ENCODE peak calls at places on chromosomes 13 and 19, in five cellular contexts. F is aorta, R is stomach, Q is small intestine, A is left lung. V is an unnamed sample. For H3K4me1 and H3K27me3, the result is how much of the 10 kb centered on the place peaks cover.

GRCh38 chr13:36912983-36913382 is 7.1 kb downstream of the SMAD9 start:
- DNase-seq in F (no peak), Q (no peak), R (no peak), A (no peak), V (no peak)

GRCh38 chr19:30066781-30067759 is 125.0 kb downstream of the URI1 start:
- DNase-seq in R (peak), F (no peak), A (no peak), Q (no peak), V (no peak)

GRCh38 chr13:65868106-65868505 is 1362.0 kb downstream of the PCDH9 start:
- DNase-seq in A (no peak), F (no peak), R (no peak), Q (no peak), V (no peak)

GRCh38 chr13:48527955-48528354 is 4.9 kb downstream of the RCBTB2 start:
- DNase-seq in F (no peak), A (no peak), R (no peak), Q (no peak), V (no peak)

GRCh38 chr13:97020689-97021240 is 26.5 kb upstream of the OXGR1 start:
- DNase-seq in F (no peak), Q (no peak), R (no peak), A (no peak), V (no peak)

GRCh38 chr13:95099541-95099940 is 201.7 kb downstream of the ABCC4 start:
- DNase-seq in F (no peak), A (no peak), Q (no peak), R (peak), V (no peak)

GRCh38 chr19:53908106-53908932 is 759 bp upstream of the CACNG7 start:
- DNase-seq in A (no peak), R (peak), Q (no peak), F (no peak), V (no peak)

GRCh38 chr13:49517461-49517860 is 21.7 kb downstream of the PHF11 start:
- DNase-seq in F (no peak), R (no peak), A (no peak), Q (no peak), V (no peak)

GRCh38 chr19:33740811-33741396 is 55.8 kb upstream of the KCTD15 start:
- DNase-seq in R (no peak), Q (peak), F (no peak), A (no peak), V (no peak)

GRCh38 chr19:42242071-42242511 is 311 bp downstream of the GSK3A start:
- DNase-seq in F (peak), A (no peak), Q (no peak), R (no peak), V (no peak)

GRCh38 chr13:88000787-88001186 is 329.6 kb downstream of the SLITRK5 start:
- DNase-seq in F (no peak), R (no peak), A (no peak), Q (no peak), V (no peak)

GRCh38 chr19:33290956-33291622 is 11.2 kb downstream of the CEBPA start:
- DNase-seq in R (no peak), Q (peak), A (peak), F (no peak), V (no peak)

GRCh38 chr19:19096641-19097627 is 33.1 kb downstream of the SLC25A42 start:
- DNase-seq in R (no peak), A (no peak), F (no peak), Q (peak), V (no peak)

GRCh38 chr13:42600943-42601342 is 27.0 kb downstream of the TNFSF11 start:
- DNase-seq in A (no peak), Q (no peak), F (no peak), R (no peak), V (no peak)

GRCh38 chr19:46659151-46660007 is 1.6 kb downstream of the DACT3 start:
- DNase-seq in F (peak), A (peak), Q (no peak), R (no peak), V (peak)

GRCh38 chr19:32436692-32437091 is 31.1 kb downstream of the DPY19L3 start:
- DNase-seq in A (no peak), F (no peak), R (no peak), Q (no peak), V (no peak)

GRCh38 chr19:4606921-4607678 is 32.2 kb upstream of the TNFAIP8L1 start:
- DNase-seq in R (no peak), A (no peak), Q (no peak), F (peak), V (no peak)

GRCh38 chr19:9362905-9363304 is at the start of gene ZNF177:
- DNase-seq in R (no peak), F (no peak), A (no peak), Q (no peak), V (no peak)

GRCh38 chr13:111315347-111315995 is 5.0 kb upstream of the TEX29 start:
- DNase-seq in A (no peak), F (no peak), R (no peak), Q (no peak), V (no peak)

GRCh38 chr19:49133621-49134454 is 14.5 kb downstream of the PPFIA3 start:
- DNase-seq in F (peak), A (peak), Q (peak), R (peak), V (no peak)

GRCh38 chr13:43242040-43242439 is 218.7 kb downstream of the DNAJC15 start:
- DNase-seq in Q (no peak), R (no peak), F (no peak), A (no peak), V (no peak)

GRCh38 chr13:30872685-30873443 is 33.2 kb upstream of the MEDAG start:
- DNase-seq in R (no peak), Q (no peak), F (peak), A (no peak), V (peak)

GRCh38 chr13:30872195-30872594 is 33.9 kb upstream of the MEDAG start:
- DNase-seq in Q (no peak), F (no peak), R (no peak), A (peak), V (no peak)

GRCh38 chr13:30874561-30874960 is 31.5 kb upstream of the MEDAG start:
- DNase-seq in R (no peak), F (no peak), Q (no peak), A (no peak), V (no peak)

GRCh38 chr13:30874111-30874510 is 32.0 kb upstream of the MEDAG start:
- DNase-seq in A (no peak), R (no peak), Q (no peak), F (no peak), V (no peak)

DNA sequence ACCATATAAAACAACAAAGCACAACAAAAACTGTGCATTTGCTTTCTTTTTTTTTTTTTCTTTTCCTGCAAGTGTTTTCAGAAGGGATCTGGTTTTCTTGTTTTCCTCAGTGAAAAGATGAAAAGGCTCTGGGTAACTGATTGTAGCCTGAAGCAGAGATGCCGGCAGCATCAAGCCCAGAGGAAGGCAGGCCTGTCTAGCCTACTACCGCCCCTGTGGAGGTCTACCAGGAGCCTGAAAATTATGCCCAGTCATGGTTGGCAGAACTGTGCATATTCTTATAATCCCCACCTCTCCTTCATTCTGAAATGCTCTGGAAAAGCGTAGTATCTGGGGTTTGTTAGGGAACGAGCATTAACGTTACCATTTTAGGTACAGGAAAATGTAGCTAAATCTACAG is 32.6 kb upstream of the MEDAG start:
- DNase-seq in Q (no peak), F (no peak), R (no peak), A (no peak), V (no peak)
- H3K4me1 ChIP-seq in Q (under half), F (under half), R (under half), A (under half), V (under half)

GRCh38 chr19:3277649-3278048 is 53.2 kb downstream of the CELF5 start:
- DNase-seq in F (no peak), A (no peak), R (no peak), Q (no peak), V (no peak)

GRCh38 chr19:3274245-3275067 is 50.0 kb downstream of the CELF5 start:
- DNase-seq in R (no peak), Q (no peak), F (no peak), A (no peak), V (no peak)

GRCh38 chr19:3275068-3275582 is 50.7 kb downstream of the CELF5 start:
- DNase-seq in F (no peak), Q (no peak), R (no peak), A (no peak), V (no peak)

GRCh38 chr19:3275583-3276340 is 51.3 kb downstream of the CELF5 start:
- DNase-seq in R (peak), F (peak), A (peak), Q (peak), V (no peak)

DNA sequence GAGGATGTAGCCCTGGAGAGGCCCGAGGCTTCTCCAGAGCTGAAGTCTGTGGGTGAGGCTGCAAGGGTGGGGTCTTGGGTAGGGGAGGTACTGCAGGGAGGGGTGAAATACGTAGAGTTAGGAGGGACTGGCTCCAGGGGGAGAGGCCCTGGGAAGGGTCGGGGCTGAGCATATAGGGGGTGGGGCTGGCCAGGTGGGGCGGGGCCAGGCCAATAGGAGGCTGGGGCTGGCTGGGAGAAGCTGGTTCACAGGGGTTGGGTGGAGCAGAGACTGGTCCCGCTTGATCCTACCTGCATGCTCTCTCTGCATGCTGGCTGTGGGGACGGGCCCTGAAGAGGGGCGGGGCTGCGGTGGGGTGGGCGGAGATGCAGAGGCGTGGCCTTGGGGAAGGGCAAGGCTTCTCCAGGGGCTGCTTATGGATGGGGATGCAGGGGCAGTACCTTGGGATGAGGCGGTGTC is 51.9 kb downstream of the CELF5 start:
- DNase-seq in A (no peak), R (peak), F (no peak), Q (peak), V (no peak)
- H3K27me3 ChIP-seq in A (under half), R (under half), F (under half), Q (under half), V (half or more)

DNA sequence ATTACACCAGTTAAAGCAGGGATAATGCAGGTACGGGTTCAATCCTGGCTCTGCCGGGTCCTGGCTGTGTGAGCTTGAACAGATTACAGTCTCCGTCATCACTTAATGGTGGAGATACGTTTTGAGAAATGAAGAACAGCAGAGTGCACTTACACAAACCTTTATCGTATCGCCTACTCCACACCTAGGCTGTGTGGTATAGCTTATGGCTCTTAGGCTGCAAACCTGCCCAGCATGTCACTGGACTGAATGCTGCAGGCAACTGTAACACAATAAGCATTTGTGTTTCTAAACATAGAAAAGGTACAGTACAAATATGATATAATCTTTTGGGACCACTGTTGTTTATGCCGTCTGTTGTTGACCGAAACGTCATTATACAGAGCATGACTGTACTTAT is 11.5 kb downstream of the KRTDAP start:
- DNase-seq in F (no peak), A (no peak), R (no peak), Q (no peak), V (no peak)
- H3K4me3 ChIP-seq in F (no peak), A (no peak), R (no peak), Q (no peak), V (no peak)

DNA sequence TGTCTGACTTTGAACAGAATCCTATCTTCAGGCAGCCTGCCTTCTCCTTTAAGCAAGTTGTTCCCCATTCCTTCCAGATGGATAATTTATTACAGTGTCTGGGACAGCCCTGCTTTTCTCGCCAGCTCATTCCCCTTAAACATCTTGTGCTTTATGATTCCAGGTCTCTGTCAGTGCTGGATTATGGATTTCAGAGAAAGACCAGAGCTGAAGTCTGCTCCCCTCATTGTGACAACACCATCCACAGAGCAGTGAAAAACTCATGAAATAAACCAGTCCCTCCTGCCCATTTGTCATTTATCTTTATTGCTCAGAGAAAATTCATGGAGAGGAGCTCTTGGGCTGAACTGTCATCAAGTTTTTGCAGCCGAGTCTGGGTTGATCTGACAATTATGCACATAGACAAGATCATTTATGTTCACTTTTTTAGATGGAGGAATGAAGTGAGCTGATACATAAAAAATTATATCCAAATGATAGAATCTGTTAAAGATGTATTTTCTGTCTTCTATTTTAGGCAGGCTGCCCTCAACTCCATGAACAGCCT is 92.8 kb upstream of the GPR12 start:
- DNase-seq in Q (no peak), R (no peak), F (no peak), A (no peak), V (no peak)
- H3K4me1 ChIP-seq in Q (under half), R (under half), F (under half), A (under half), V (under half)

GRCh38 chr19:28429356-28429755 is 783.6 kb downstream of the UQCRFS1 start:
- DNase-seq in R (no peak), Q (no peak), A (no peak), F (no peak), V (no peak)
- H3K27me3 ChIP-seq in R (under half), Q (under half), A (under half), F (under half), V (under half)

DNA sequence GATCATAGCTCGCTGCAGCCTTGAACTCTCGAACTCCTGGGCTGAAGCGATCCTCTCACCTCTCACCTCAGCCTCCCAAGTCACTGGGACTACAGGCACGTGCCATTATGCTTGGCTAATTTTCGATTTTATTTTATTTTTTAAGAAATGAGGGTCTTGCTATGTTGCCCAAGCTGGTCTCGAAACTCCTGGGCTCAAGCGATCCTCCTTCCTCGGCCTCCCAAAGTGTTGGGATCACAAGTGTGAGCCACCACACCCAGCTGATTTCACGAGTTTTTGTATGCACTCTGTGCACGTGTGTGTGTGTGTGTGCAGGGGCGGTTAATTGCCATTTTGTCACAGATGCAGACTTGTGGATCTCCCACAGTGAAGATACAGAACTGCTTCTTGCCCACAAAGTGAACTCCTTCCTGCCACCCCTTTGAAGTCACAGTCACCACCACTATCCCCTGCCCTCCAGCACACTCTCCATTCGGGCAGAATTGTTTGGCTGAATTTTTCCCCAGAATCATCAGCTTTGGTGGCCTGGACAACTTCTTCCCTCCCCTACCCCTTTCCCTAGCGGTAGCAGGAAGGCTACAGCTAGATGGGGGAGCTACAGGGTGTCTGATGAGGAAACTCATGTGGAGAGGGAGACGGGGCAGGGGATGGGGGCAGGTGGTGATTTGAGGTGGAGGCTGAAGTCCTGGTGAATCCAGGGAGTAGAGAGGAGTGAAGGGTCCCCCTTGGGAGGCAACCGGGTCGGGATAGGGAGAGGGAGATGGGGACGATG is 59.6 kb downstream of the CELF5 start:
- DNase-seq in F (no peak), A (no peak), R (no peak), Q (no peak), V (no peak)
- H3K4me3 ChIP-seq in F (no peak), A (no peak), R (peak), Q (no peak), V (no peak)

GRCh38 chr13:52161193-52161646 is 1.8 kb upstream of the NEK3 start:
- DNase-seq in R (no peak), A (no peak), Q (peak), F (no peak), V (no peak)

GRCh38 chr13:52164989-52165388 is 5.6 kb upstream of the NEK3 start:
- DNase-seq in F (no peak), Q (no peak), A (no peak), R (no peak), V (no peak)

GRCh38 chr13:52165410-52165809 is 6.0 kb upstream of the NEK3 start:
- DNase-seq in R (no peak), Q (peak), F (no peak), A (no peak), V (no peak)

GRCh38 chr13:52160053-52160452 is 656 bp upstream of the NEK3 start:
- DNase-seq in A (no peak), Q (no peak), R (no peak), F (no peak), V (no peak)

DNA sequence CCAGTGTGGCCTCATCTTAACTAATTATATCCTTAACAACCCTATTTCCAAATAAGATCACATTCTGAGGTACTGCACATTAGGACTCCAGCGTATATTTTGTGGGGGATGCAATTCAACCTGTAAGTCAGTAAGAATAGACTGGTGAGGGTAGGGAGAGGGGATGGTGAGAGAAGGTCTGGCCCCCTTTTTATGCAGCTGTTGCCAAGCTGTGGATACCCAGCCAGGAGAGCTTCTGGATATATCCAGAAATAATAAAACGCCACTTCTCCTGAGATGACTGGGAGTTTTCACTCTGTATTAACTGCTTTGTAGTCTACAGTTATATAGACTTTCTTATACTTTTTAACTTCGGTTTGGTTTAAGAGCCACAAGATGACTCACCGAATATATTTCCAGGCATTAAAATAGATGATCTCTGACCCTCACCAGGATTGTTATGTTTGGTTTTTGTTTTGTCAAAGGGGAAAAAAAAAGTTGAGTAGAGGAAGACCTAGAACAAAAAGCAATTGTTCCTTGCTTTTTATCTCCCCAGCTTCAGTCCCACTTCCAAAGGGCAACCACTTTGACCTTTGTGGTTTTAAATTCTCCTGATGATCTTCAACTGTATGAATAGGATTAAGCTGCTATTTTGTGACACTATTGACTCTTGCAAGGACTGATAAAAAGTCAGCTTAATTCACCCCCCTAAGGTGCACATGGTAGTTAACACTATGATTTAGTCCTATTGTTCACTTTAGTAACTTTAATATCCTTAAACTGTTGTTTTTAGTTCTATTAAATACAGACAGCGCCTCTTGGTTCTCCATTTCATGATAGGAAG is 3.1 kb upstream of the NEK3 start:
- DNase-seq in F (no peak), Q (peak), R (no peak), A (no peak), V (no peak)
- H3K4me1 ChIP-seq in F (under half), Q (under half), R (under half), A (under half), V (under half)